ENCODE peak calls at places on chromosome 12, in eight cellular contexts. W, A, R, N, B, E, Q and I are unnamed samples.

GRCh38 chr12:53053223-53054111 is 3.6 kb downstream of the TNS2 start:
- DNase-seq in B (peak; percentile 91), N (peak; percentile 84), A (peak; percentile 84), R (peak; percentile 77), W (no peak), Q (peak; percentile 83), E (peak; percentile 90), I (no peak)

GRCh38 chr12:88720231-88720630 is 140.0 kb upstream of the KITLG start:
- DNase-seq in Q (no peak), R (no peak), B (no peak), A (no peak), E (no peak), W (no peak), N (no peak), I (no peak)

GRCh38 chr12:3603576-3603975 is 112.6 kb downstream of the PRMT8 start:
- DNase-seq in E (no peak), A (no peak), B (no peak), R (no peak), Q (peak; percentile 40), W (no peak), N (no peak), I (no peak)

GRCh38 chr12:88188180-88188579 is 46.1 kb downstream of the TMTC3 start:
- DNase-seq in R (no peak), N (no peak), W (no peak), B (no peak), Q (no peak), E (no peak), A (no peak), I (no peak)

GRCh38 chr12:52085682-52086180 is 6.2 kb downstream of the SMIM41 start:
- DNase-seq in Q (no peak), N (no peak), B (no peak), A (no peak), R (no peak), W (peak; percentile 3), E (no peak), I (no peak)

GRCh38 chr12:92360543-92360942 is 214.9 kb upstream of the BTG1 start:
- DNase-seq in W (no peak), B (no peak), Q (no peak), A (no peak), E (no peak), R (no peak), N (no peak), I (no peak)

GRCh38 chr12:114666746-114667668 is 17.0 kb downstream of the TBX3 start:
- DNase-seq in N (no peak), A (no peak), Q (no peak), R (peak; percentile 23), B (peak; percentile 72), W (no peak), E (no peak), I (peak; percentile 74)

GRCh38 chr12:118029166-118029565 is 12.7 kb downstream of the RFC5 start:
- DNase-seq in A (no peak), Q (no peak), N (no peak), W (no peak), E (no peak), R (no peak), B (no peak), I (no peak)

GRCh38 chr12:45286621-45287020 is 70.7 kb downstream of the ANO6 start:
- DNase-seq in R (no peak), N (no peak), B (no peak), Q (no peak), E (no peak), A (no peak), W (no peak), I (no peak)

GRCh38 chr12:54184024-54184805 is 4.6 kb downstream of the SMUG1 start:
- DNase-seq in R (no peak), A (no peak), W (no peak), E (no peak), Q (no peak), B (no peak), N (no peak), I (no peak)

GRCh38 chr12:50581226-50582184 is 76.7 kb downstream of the DIP2B start:
- DNase-seq in N (no peak), A (no peak), Q (no peak), B (no peak), E (no peak), R (no peak), W (no peak), I (no peak)

GRCh38 chr12:82910246-82910893 is 223.7 kb downstream of the TMTC2 start:
- DNase-seq in E (no peak), Q (no peak), W (no peak), A (no peak), N (no peak), B (peak; percentile 49), R (no peak), I (no peak)

GRCh38 chr12:106436183-106436582 is 78.6 kb downstream of the POLR3B start:
- DNase-seq in W (no peak), R (no peak), A (no peak), Q (no peak), B (no peak), E (no peak), N (no peak), I (no peak)

GRCh38 chr12:98896938-98897337 is 251.8 kb downstream of the APAF1 start:
- DNase-seq in R (no peak), Q (no peak), W (no peak), B (no peak), N (no peak), A (no peak), E (no peak), I (no peak)

GRCh38 chr12:90084018-90084417 is 375.4 kb upstream of the ATP2B1 start:
- DNase-seq in A (no peak), N (no peak), W (no peak), Q (no peak), B (no peak), E (no peak), R (no peak), I (no peak)

GRCh38 chr12:91896725-91897515 is 248.7 kb downstream of the BTG1 start:
- DNase-seq in Q (peak; percentile 64), B (no peak), N (no peak), E (no peak), R (no peak), W (no peak), A (no peak), I (no peak)

GRCh38 chr12:49369723-49370145 is 2.5 kb downstream of the SPATS2 start:
- DNase-seq in E (peak; percentile 63), Q (no peak), A (peak; percentile 43), W (peak; percentile 44), N (no peak), B (no peak), R (peak; percentile 41), I (no peak)

GRCh38 chr12:48071808-48072207 is 34.1 kb downstream of the SENP1 start:
- DNase-seq in N (no peak), W (no peak), Q (no peak), A (no peak), B (no peak), E (no peak), R (no peak), I (no peak)

DNA sequence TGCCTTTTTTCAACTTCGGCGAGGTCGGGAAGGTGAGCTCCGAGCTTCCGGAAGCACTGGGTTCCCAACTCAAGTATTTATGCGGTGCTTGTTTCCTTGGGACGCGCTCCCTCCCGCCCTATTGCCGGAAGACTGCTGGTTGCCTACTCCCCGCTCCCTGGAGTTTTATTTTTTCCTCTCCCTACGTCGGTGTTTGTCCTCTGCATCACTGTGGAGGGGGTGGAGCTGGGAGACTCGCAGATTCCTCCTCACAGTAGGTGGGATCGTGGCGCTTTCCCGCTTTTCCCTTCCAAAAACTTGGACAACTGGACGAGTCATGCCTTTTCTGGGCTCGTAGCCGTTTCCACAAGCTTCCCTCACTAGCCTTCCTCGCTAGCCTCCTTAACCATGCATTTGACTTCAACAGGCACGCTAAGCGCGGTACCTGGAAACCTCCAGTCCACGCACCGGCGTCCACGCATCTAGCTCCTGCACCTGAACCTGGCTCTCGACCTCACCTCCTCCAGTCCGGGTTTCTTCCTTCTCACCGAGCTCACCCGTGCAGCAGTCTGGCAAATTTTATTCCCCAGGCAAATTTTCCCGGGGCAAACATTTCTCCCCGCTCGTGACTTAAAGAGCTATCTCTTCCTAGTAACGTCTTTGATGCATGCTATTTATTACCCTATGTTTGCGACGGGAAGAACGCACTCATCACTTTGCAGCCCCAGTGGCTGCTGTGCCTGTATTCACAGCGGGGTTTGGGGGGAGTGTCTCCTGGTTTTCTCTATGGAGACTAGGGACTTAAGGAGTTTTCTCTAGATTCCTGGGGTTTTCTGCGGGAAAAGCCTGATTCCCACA is at the start of gene AVPR1A:
- DNase-seq in B (peak; percentile 67), A (no peak), E (no peak), R (no peak), W (peak; percentile 9), Q (no peak), N (peak; percentile 62), I (no peak)
- H3K4me3 ChIP-seq in B (peak within 1 kb of the TSS; percentile 46), A (peak within 1 kb of the TSS; percentile 46), E (no peak within 1 kb of the TSS), R (no peak within 1 kb of the TSS), W (peak within 1 kb of the TSS; percentile 55), Q (peak within 1 kb of the TSS; percentile 40), N (peak within 1 kb of the TSS; percentile 51), I (peak within 1 kb of the TSS; percentile 32)

DNA sequence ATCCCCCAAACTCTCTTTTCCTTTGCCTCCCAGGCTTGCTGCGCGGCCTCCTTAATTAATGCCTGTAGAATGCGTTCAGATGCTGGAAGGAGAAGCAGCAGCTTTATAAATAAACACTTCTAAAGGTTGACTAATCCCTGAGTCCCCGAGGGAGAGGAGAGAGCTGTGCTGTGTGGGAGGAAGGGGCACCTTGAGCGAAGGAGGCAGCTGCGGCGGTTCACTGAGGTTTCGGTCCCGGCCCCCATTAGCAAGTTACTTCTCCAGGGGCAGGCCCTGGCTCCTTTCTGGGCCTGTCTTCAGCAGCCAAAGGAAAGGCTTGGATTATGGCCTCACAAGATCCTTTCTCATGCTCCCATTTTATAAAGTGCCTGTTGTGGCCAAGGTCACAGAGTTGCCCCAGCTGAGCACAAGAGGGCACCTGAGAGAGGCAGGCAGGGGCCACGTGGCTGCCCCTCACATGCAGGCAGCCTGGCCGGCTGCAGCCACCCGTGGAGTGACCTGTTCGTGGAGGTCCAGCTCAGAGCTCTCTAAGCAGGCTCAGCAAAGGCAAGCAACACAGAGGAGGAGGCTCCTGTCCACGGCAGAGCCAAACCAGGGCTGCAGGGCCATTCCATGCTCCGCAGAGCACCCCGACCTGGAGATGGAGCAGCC is 15.0 kb upstream of the CACNA2D4 start:
- DNase-seq in N (no peak), E (no peak), A (peak; percentile 8), R (no peak), W (no peak), Q (peak; percentile 62), B (peak; percentile 51), I (no peak)
- TF ChIP-seq EP300 in N (no peak), E (no peak), A (no peak), R (no peak), W (no peak), Q (no peak), B (no peak), I (no peak)

GRCh38 chr12:95218164-95218851 is 701 bp downstream of the VEZT start:
- DNase-seq in B (no peak), Q (no peak), R (no peak), E (peak; percentile 82), W (no peak), N (no peak), A (no peak), I (no peak)
- TF ChIP-seq POLR2AphosphoS5 in B (no peak), Q (no peak), R (no peak), E (no peak), W (peak; percentile 9), N (no peak), A (no peak), I (no peak)

GRCh38 chr12:108568653-108569154 is 6.3 kb downstream of the ISCU start:
- DNase-seq in W (no peak), Q (no peak), E (peak; percentile 57), B (peak; percentile 19), R (no peak), N (no peak), A (no peak), I (no peak)
- H3K4me3 ChIP-seq in W (no peak overlapping the region), Q (no peak overlapping the region), E (no peak overlapping the region), B (no peak overlapping the region), R (no peak overlapping the region), N (no peak overlapping the region), A (no peak overlapping the region), I (no peak overlapping the region)